ENCODE peak calls at places on chromosomes 16 and 17, in eight cellular contexts. One of them, this sample, is unnamed.

GRCh38 chr16:75754126-75754525 is 27.8 kb upstream of the CPHXL start:
- DNase-seq in GM23248: no peak
- DNase-seq in mucosa of descending colon: peak; percentile 51
- DNase-seq in PC-9: no peak
- DNase-seq in GM23338: no peak
- DNase-seq in neural progenitor cell: no peak
- DNase-seq in right cardiac atrium: no peak
- DNase-seq in mammary epithelial cell: peak; percentile 9
- DNase-seq in this sample: no peak

GRCh38 chr16:75062135-75062943 is 54.2 kb downstream of the LDHD start:
- DNase-seq in neural progenitor cell: no peak
- DNase-seq in PC-9: peak; percentile 80
- DNase-seq in mammary epithelial cell: no peak
- DNase-seq in GM23338: no peak
- DNase-seq in GM23248: no peak
- DNase-seq in right cardiac atrium: peak; percentile 89
- DNase-seq in mucosa of descending colon: no peak
- DNase-seq in this sample: no peak

GRCh38 chr17:14299261-14300093 is 1.4 kb upstream of the HS3ST3B1 start:
- DNase-seq in mucosa of descending colon: peak; percentile 29
- DNase-seq in GM23248: peak; percentile 85
- DNase-seq in mammary epithelial cell: no peak
- DNase-seq in GM23338: peak; percentile 76
- DNase-seq in PC-9: no peak
- DNase-seq in right cardiac atrium: peak; percentile 67
- DNase-seq in neural progenitor cell: peak; percentile 78
- DNase-seq in this sample: no peak

GRCh38 chr17:76014925-76015261 is 12.2 kb downstream of the EVPL start:
- DNase-seq in right cardiac atrium: peak; percentile 42
- DNase-seq in PC-9: no peak
- DNase-seq in GM23338: no peak
- DNase-seq in neural progenitor cell: no peak
- DNase-seq in GM23248: no peak
- DNase-seq in mammary epithelial cell: peak; percentile 57
- DNase-seq in mucosa of descending colon: no peak
- DNase-seq in this sample: peak; percentile 59

GRCh38 chr17:78971764-78972506 is 7.8 kb downstream of the LGALS3BP start:
- DNase-seq in mucosa of descending colon: no peak
- DNase-seq in GM23248: no peak
- DNase-seq in PC-9: no peak
- DNase-seq in neural progenitor cell: no peak
- DNase-seq in GM23338: no peak
- DNase-seq in right cardiac atrium: peak; percentile 54
- DNase-seq in mammary epithelial cell: no peak
- DNase-seq in this sample: no peak

GRCh38 chr17:17840751-17841591 is 4.2 kb upstream of the SREBF1 start:
- DNase-seq in right cardiac atrium: peak; percentile 15
- DNase-seq in GM23248: peak; percentile 53
- DNase-seq in neural progenitor cell: peak; percentile 47
- DNase-seq in PC-9: peak; percentile 57
- DNase-seq in mucosa of descending colon: peak; percentile 65
- DNase-seq in mammary epithelial cell: peak; percentile 97
- DNase-seq in GM23338: peak; percentile 30
- DNase-seq in this sample: no peak

GRCh38 chr16:46658925-46659324 is 30.1 kb downstream of the VPS35 start:
- DNase-seq in neural progenitor cell: no peak
- DNase-seq in mucosa of descending colon: peak; percentile 14
- DNase-seq in right cardiac atrium: peak; percentile 58
- DNase-seq in PC-9: no peak
- DNase-seq in GM23338: no peak
- DNase-seq in mammary epithelial cell: no peak
- DNase-seq in GM23248: no peak
- DNase-seq in this sample: no peak

GRCh38 chr17:44628234-44629188 is 27.8 kb upstream of the MEIOC start:
- DNase-seq in PC-9: no peak
- DNase-seq in mammary epithelial cell: no peak
- DNase-seq in GM23338: peak; percentile 82
- DNase-seq in neural progenitor cell: peak; percentile 96
- DNase-seq in right cardiac atrium: peak; percentile 83
- DNase-seq in mucosa of descending colon: peak; percentile 5
- DNase-seq in GM23248: no peak
- DNase-seq in this sample: no peak

GRCh38 chr17:77124192-77124908 is 16.4 kb upstream of the SEC14L1 start:
- DNase-seq in mucosa of descending colon: peak; percentile 33
- DNase-seq in right cardiac atrium: peak; percentile 56
- DNase-seq in mammary epithelial cell: peak; percentile 72
- DNase-seq in GM23338: no peak
- DNase-seq in neural progenitor cell: no peak
- DNase-seq in PC-9: peak; percentile 69
- DNase-seq in GM23248: peak; percentile 69
- DNase-seq in this sample: no peak

GRCh38 chr17:44543213-44543904 is 13.9 kb upstream of the FZD2 start:
- DNase-seq in PC-9: peak; percentile 79
- DNase-seq in GM23338: peak; percentile 99
- DNase-seq in GM23248: peak; percentile 88
- DNase-seq in neural progenitor cell: peak; percentile 90
- DNase-seq in mucosa of descending colon: no peak
- DNase-seq in mammary epithelial cell: peak; percentile 57
- DNase-seq in right cardiac atrium: no peak
- DNase-seq in this sample: peak; percentile 78

GRCh38 chr17:27651411-27652345 is 20.7 kb downstream of the LGALS9 start:
- DNase-seq in mammary epithelial cell: peak; percentile 14
- DNase-seq in GM23338: peak; percentile 63
- DNase-seq in right cardiac atrium: peak; percentile 88
- DNase-seq in GM23248: peak; percentile 48
- DNase-seq in PC-9: peak; percentile 58
- DNase-seq in neural progenitor cell: peak; percentile 60
- DNase-seq in mucosa of descending colon: peak; percentile 87
- DNase-seq in this sample: peak; percentile 66

GRCh38 chr17:37742114-37742761 is 2.6 kb downstream of the HNF1B start:
- DNase-seq in PC-9: peak; percentile 33
- DNase-seq in mucosa of descending colon: no peak
- DNase-seq in GM23338: peak; percentile 70
- DNase-seq in right cardiac atrium: peak; percentile 28
- DNase-seq in neural progenitor cell: peak; percentile 75
- DNase-seq in GM23248: peak; percentile 40
- DNase-seq in mammary epithelial cell: peak; percentile 16
- DNase-seq in this sample: peak; percentile 2

GRCh38 chr17:82126479-82127314 is 28.7 kb upstream of the FASN start:
- DNase-seq in neural progenitor cell: no peak
- DNase-seq in right cardiac atrium: no peak
- DNase-seq in GM23338: no peak
- DNase-seq in mammary epithelial cell: no peak
- DNase-seq in mucosa of descending colon: peak; percentile 34
- DNase-seq in GM23248: no peak
- DNase-seq in PC-9: no peak
- DNase-seq in this sample: no peak

GRCh38 chr17:17376362-17376761 is 73.2 kb downstream of the NT5M start:
- DNase-seq in mammary epithelial cell: no peak
- DNase-seq in mucosa of descending colon: no peak
- DNase-seq in neural progenitor cell: no peak
- DNase-seq in GM23248: peak; percentile 80
- DNase-seq in right cardiac atrium: no peak
- DNase-seq in GM23338: no peak
- DNase-seq in PC-9: no peak
- DNase-seq in this sample: no peak

GRCh38 chr17:32269377-32269776 is 3.7 kb downstream of the RHBDL3 start:
- DNase-seq in mucosa of descending colon: no peak
- DNase-seq in right cardiac atrium: peak; percentile 84
- DNase-seq in neural progenitor cell: no peak
- DNase-seq in PC-9: no peak
- DNase-seq in mammary epithelial cell: no peak
- DNase-seq in GM23248: peak; percentile 25
- DNase-seq in GM23338: no peak
- DNase-seq in this sample: no peak

GRCh38 chr17:82627827-82628226 is 20.4 kb downstream of the WDR45B start:
- DNase-seq in right cardiac atrium: peak; percentile 72
- DNase-seq in PC-9: no peak
- DNase-seq in GM23248: no peak
- DNase-seq in mucosa of descending colon: no peak
- DNase-seq in mammary epithelial cell: no peak
- DNase-seq in GM23338: no peak
- DNase-seq in neural progenitor cell: no peak
- DNase-seq in this sample: no peak

GRCh38 chr16:1771072-1771863 is at the start of gene NME3:
- DNase-seq in neural progenitor cell: peak; percentile 80
- DNase-seq in mucosa of descending colon: peak; percentile 91
- DNase-seq in right cardiac atrium: peak; percentile 94
- DNase-seq in mammary epithelial cell: peak; percentile 38
- DNase-seq in GM23248: peak; percentile 85
- DNase-seq in PC-9: peak; percentile 80
- DNase-seq in GM23338: peak; percentile 71
- DNase-seq in this sample: peak; percentile 71

GRCh38 chr17:44204453-44204882 is 4.8 kb upstream of the ATXN7L3 start:
- DNase-seq in mammary epithelial cell: peak; percentile 47
- DNase-seq in GM23338: no peak
- DNase-seq in PC-9: no peak
- DNase-seq in right cardiac atrium: peak; percentile 68
- DNase-seq in GM23248: peak; percentile 75
- DNase-seq in neural progenitor cell: no peak
- DNase-seq in mucosa of descending colon: no peak
- DNase-seq in this sample: no peak

GRCh38 chr17:61402978-61403845 is 3.6 kb downstream of the TBX2 start:
- DNase-seq in neural progenitor cell: peak; percentile 67
- DNase-seq in GM23338: peak; percentile 75
- DNase-seq in mucosa of descending colon: no peak
- DNase-seq in GM23248: no peak
- DNase-seq in mammary epithelial cell: no peak
- DNase-seq in right cardiac atrium: no peak
- DNase-seq in PC-9: no peak
- DNase-seq in this sample: peak; percentile 51
- H3K4me1 ChIP-seq in neural progenitor cell: peaks cover 19% of the 10 kb centered on the region
- H3K4me1 ChIP-seq in GM23338: peaks cover 21% of the 10 kb centered on the region
- H3K4me1 ChIP-seq in mucosa of descending colon: peaks cover 26% of the 10 kb centered on the region
- H3K4me1 ChIP-seq in GM23248: peaks cover 10% of the 10 kb centered on the region
- H3K4me1 ChIP-seq in mammary epithelial cell: peaks cover 6% of the 10 kb centered on the region
- H3K4me1 ChIP-seq in right cardiac atrium: no peaks in the 10 kb centered on the region
- H3K4me1 ChIP-seq in PC-9: no peaks in the 10 kb centered on the region
- H3K4me1 ChIP-seq in this sample: peaks cover 23% of the 10 kb centered on the region

DNA sequence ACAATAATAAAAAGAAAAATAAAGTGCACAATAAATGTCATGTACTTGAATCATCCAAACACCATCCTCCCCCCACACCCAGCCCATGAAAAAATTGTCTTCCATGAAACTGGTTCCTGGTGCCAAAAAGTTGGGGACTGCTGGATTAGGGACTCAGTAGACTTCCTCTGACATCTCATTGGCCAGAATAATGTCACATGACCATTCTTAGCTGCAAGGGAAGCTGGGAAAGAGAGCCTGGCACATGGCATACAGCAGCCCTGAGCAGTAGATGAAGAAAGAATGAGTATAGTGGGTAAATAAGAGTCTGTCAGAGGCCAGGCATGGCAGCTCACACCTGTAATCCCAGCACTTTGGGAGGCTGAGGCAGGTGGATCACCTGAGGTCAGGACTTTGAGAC is 12.5 kb downstream of the ITPRIPL2 start:
- DNase-seq in mucosa of descending colon: no peak
- DNase-seq in mammary epithelial cell: no peak
- DNase-seq in neural progenitor cell: no peak
- DNase-seq in GM23248: no peak
- DNase-seq in PC-9: no peak
- DNase-seq in right cardiac atrium: no peak
- DNase-seq in GM23338: no peak
- DNase-seq in this sample: no peak
- H3K4me1 ChIP-seq in mucosa of descending colon: peaks cover 33% of the 10 kb centered on the region
- H3K4me1 ChIP-seq in mammary epithelial cell: peaks cover 14% of the 10 kb centered on the region
- H3K4me1 ChIP-seq in neural progenitor cell: no peaks in the 10 kb centered on the region
- H3K4me1 ChIP-seq in GM23248: peaks cover 16% of the 10 kb centered on the region
- H3K4me1 ChIP-seq in PC-9: peaks cover 23% of the 10 kb centered on the region
- H3K4me1 ChIP-seq in right cardiac atrium: no peaks in the 10 kb centered on the region
- H3K4me1 ChIP-seq in GM23338: peaks cover 18% of the 10 kb centered on the region
- H3K4me1 ChIP-seq in this sample: peaks cover 36% of the 10 kb centered on the region

GRCh38 chr16:66263168-66263972 is 103.1 kb upstream of the CDH5 start:
- DNase-seq in GM23248: no peak
- DNase-seq in mucosa of descending colon: no peak
- DNase-seq in mammary epithelial cell: no peak
- DNase-seq in right cardiac atrium: no peak
- DNase-seq in PC-9: no peak
- DNase-seq in GM23338: no peak
- DNase-seq in neural progenitor cell: peak; percentile 18
- DNase-seq in this sample: no peak

GRCh38 chr16:66262253-66263167 is 104.0 kb upstream of the CDH5 start:
- DNase-seq in neural progenitor cell: no peak
- DNase-seq in mucosa of descending colon: peak; percentile 21
- DNase-seq in mammary epithelial cell: no peak
- DNase-seq in right cardiac atrium: peak; percentile 85
- DNase-seq in GM23338: no peak
- DNase-seq in GM23248: peak; percentile 32
- DNase-seq in PC-9: no peak
- DNase-seq in this sample: no peak

GRCh38 chr16:66258916-66259845 is 107.3 kb upstream of the CDH5 start:
- DNase-seq in neural progenitor cell: no peak
- DNase-seq in mucosa of descending colon: no peak
- DNase-seq in PC-9: no peak
- DNase-seq in mammary epithelial cell: no peak
- DNase-seq in GM23338: no peak
- DNase-seq in GM23248: no peak
- DNase-seq in right cardiac atrium: no peak
- DNase-seq in this sample: no peak

GRCh38 chr16:66261826-66262225 is 104.7 kb upstream of the CDH5 start:
- DNase-seq in PC-9: no peak
- DNase-seq in right cardiac atrium: peak; percentile 21
- DNase-seq in mucosa of descending colon: no peak
- DNase-seq in GM23248: no peak
- DNase-seq in GM23338: no peak
- DNase-seq in neural progenitor cell: no peak
- DNase-seq in mammary epithelial cell: no peak
- DNase-seq in this sample: no peak

GRCh38 chr16:66260522-66261290 is 105.8 kb upstream of the CDH5 start:
- DNase-seq in GM23338: no peak
- DNase-seq in GM23248: no peak
- DNase-seq in PC-9: no peak
- DNase-seq in mammary epithelial cell: no peak
- DNase-seq in neural progenitor cell: no peak
- DNase-seq in right cardiac atrium: peak; percentile 18
- DNase-seq in mucosa of descending colon: no peak
- DNase-seq in this sample: no peak
- H3K4me1 ChIP-seq in GM23338: no peaks in the 10 kb centered on the region
- H3K4me1 ChIP-seq in GM23248: peaks cover 6% of the 10 kb centered on the region
- H3K4me1 ChIP-seq in PC-9: no peaks in the 10 kb centered on the region
- H3K4me1 ChIP-seq in mammary epithelial cell: peaks cover 3% of the 10 kb centered on the region
- H3K4me1 ChIP-seq in neural progenitor cell: peaks cover 4% of the 10 kb centered on the region
- H3K4me1 ChIP-seq in right cardiac atrium: no peaks in the 10 kb centered on the region
- H3K4me1 ChIP-seq in mucosa of descending colon: no peaks in the 10 kb centered on the region
- H3K4me1 ChIP-seq in this sample: peaks cover 6% of the 10 kb centered on the region

DNA sequence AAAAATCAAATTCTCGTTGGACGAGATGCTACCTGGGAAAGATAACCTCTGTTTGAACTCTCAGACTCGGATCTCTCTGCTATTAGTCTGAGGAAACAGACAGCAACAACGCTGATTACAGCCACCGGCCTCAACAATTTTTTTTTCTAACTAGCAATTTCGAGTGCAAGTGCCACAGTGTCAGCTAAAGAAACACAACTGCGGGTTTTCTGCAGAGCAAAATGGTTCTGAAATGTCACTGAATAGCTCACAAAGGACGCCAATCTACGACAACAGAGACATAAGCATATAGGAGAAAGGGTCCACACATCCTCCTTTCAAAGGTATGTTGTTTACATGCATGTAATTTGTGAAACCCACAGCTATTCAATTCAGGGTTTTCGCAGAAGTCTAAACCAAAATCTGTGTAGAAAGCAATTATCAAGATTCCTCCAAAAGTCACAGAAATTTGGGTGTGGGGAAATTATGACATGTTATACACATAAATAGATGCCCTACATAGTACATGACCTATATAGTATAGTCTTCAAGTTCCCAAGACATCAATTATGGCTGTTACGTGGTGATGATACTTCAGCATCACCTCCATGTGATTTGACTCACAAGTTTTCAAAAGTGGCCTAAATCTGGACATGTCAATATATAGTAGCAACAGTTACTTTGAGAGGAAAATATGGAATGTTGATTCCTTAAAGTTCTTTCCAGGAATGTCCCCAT is 135.7 kb downstream of the SKAP1 start:
- DNase-seq in right cardiac atrium: no peak
- DNase-seq in neural progenitor cell: no peak
- DNase-seq in mucosa of descending colon: no peak
- DNase-seq in mammary epithelial cell: no peak
- DNase-seq in GM23248: no peak
- DNase-seq in PC-9: no peak
- DNase-seq in GM23338: no peak
- DNase-seq in this sample: no peak
- H3K4me1 ChIP-seq in right cardiac atrium: no peaks in the 10 kb centered on the region
- H3K4me1 ChIP-seq in neural progenitor cell: no peaks in the 10 kb centered on the region
- H3K4me1 ChIP-seq in mucosa of descending colon: no peaks in the 10 kb centered on the region
- H3K4me1 ChIP-seq in mammary epithelial cell: no peaks in the 10 kb centered on the region
- H3K4me1 ChIP-seq in GM23248: no peaks in the 10 kb centered on the region
- H3K4me1 ChIP-seq in PC-9: peaks cover 31% of the 10 kb centered on the region
- H3K4me1 ChIP-seq in GM23338: no peaks in the 10 kb centered on the region
- H3K4me1 ChIP-seq in this sample: peaks cover 27% of the 10 kb centered on the region